ENCODE peak calls at places on chromosome 16, in four cellular contexts. P, L, I and S are unnamed samples.

GRCh38 chr16:49608801-49609200 is 235.2 kb downstream of the C16orf78 start:
- DNase-seq in P (no peak), L (peak), I (peak), S (no peak)

GRCh38 chr16:4113358-4114256 is 2.6 kb downstream of the ADCY9 start:
- DNase-seq in I (no peak), L (no peak), P (no peak), S (no peak)

GRCh38 chr16:2277466-2278271 is 9.7 kb upstream of the RNPS1 start:
- DNase-seq in I (no peak), L (no peak), P (no peak), S (no peak)

GRCh38 chr16:87724490-87725291 is 41.1 kb downstream of the KLHDC4 start:
- DNase-seq in I (no peak), L (no peak), P (no peak), S (no peak)

GRCh38 chr16:46728804-46729203 is 19.3 kb downstream of the MYLK3 start:
- DNase-seq in I (no peak), L (no peak), P (no peak), S (no peak)

GRCh38 chr16:87160218-87160617 is 157.0 kb downstream of the C16orf95 start:
- DNase-seq in I (no peak), L (no peak), P (no peak), S (peak)

GRCh38 chr16:22874394-22874793 is 60.4 kb downstream of the HS3ST2 start:
- DNase-seq in I (no peak), L (no peak), P (no peak), S (no peak)

GRCh38 chr16:51994597-51994996 is 552.3 kb downstream of the TOX3 start:
- DNase-seq in I (peak), L (no peak), P (no peak), S (peak)

GRCh38 chr16:70158261-70158939 is 15.2 kb upstream of the CLEC18C start:
- DNase-seq in L (no peak), P (no peak), I (peak), S (no peak)

GRCh38 chr16:51134269-51134812 is 16.7 kb downstream of the SALL1 start:
- DNase-seq in L (no peak), I (no peak), P (no peak), S (no peak)

GRCh38 chr16:86566601-86566965 is at the start of gene FOXC2:
- DNase-seq in P (peak), I (peak), L (no peak), S (peak)

GRCh38 chr16:57807968-57808528 is 5.8 kb upstream of the KIFC3 start:
- DNase-seq in L (peak), I (peak), P (peak), S (peak)

GRCh38 chr16:69340095-69340644 is 598 bp downstream of the NIP7 start:
- DNase-seq in L (no peak), P (no peak), I (no peak), S (no peak)

GRCh38 chr16:53546988-53547391 is 44.0 kb upstream of the AKTIP start:
- DNase-seq in P (no peak), I (peak), L (peak), S (no peak)

GRCh38 chr16:28042856-28043255 is 20.7 kb downstream of the GSG1L start:
- DNase-seq in L (no peak), P (no peak), I (no peak), S (no peak)

GRCh38 chr16:72666267-72666666 is 381.7 kb downstream of the ZFHX3 start:
- DNase-seq in L (no peak), I (no peak), P (no peak), S (no peak)

GRCh38 chr16:74296120-74296464 is 522 bp upstream of the PSMD7 start:
- DNase-seq in I (no peak), L (no peak), P (no peak), S (no peak)

GRCh38 chr16:65788434-65789147 is 577.9 kb upstream of the CDH5 start:
- DNase-seq in I (no peak), L (no peak), P (no peak), S (no peak)

GRCh38 chr16:72927199-72928088 is 120.5 kb downstream of the ZFHX3 start:
- DNase-seq in P (no peak), L (no peak), I (peak), S (no peak)

GRCh38 chr16:1280783-1281182 is 24.9 kb downstream of the TPSD1 start:
- DNase-seq in L (no peak), I (no peak), P (no peak), S (no peak)

GRCh38 chr16:65833171-65833871 is 533.2 kb upstream of the CDH5 start:
- DNase-seq in P (no peak), I (no peak), L (no peak), S (no peak)

GRCh38 chr16:49350265-49351103 is 23.1 kb upstream of the C16orf78 start:
- DNase-seq in I (peak), P (peak), L (peak), S (peak)

GRCh38 chr16:75687361-75687760 is 10.6 kb upstream of the CPHXL2 start:
- DNase-seq in P (no peak), I (no peak), L (no peak), S (no peak)

GRCh38 chr16:3115561-3115960 is 3.2 kb downstream of the ZNF205 start:
- DNase-seq in P (no peak), L (no peak), I (no peak), S (no peak)

GRCh38 chr16:85176541-85177447 is 64.5 kb upstream of the CIBAR2 start:
- DNase-seq in L (no peak), P (no peak), I (no peak), S (no peak)

DNA sequence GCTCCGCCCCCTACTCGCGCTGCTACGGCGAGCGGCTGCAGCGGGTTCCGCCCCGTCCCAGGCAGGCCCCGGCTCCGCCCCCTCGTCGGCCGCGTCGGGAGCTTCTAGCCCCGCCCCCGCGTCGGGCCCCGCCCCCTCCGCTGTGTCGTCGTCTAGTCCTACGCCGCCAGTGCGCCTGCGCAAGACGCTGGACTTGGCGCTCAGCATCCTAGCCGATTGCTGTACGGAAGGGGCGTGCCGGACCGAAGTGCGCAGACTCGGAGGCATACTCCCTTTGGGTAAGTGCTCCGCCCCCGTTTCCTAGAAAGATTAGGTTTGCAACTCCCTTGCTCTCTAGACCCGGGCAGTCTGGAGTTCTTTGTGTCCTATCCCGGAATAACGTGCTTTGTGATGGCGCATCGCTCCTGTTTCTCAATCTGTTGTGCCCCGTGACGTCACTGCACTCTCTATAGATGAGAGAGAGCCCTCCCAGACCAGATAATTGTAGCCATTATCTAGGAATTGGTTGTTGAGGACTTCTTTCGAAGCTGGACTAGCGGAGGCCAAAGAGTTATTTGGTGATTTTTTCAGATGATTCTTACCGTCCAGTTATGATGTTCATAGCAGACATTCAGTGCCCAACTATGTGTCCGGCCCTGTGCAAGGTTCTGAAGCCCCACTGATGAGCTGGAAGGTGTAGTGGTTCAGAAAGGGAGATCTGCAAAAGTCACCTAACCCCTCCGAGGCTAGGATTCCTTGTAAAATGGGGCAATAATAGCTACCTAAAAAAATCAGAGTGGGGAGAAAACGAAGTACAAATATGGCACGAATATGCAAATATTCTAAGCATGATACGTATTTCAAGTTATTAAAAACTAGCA is 651 bp downstream of the ARMC5 start:
- DNase-seq in I (peak), L (peak), P (peak), S (peak)
- TF ChIP-seq POLR2A in I (peak), L (peak), P (peak), S (no peak)

GRCh38 chr16:81784042-81784785 is 5.1 kb downstream of the PLCG2 start:
- DNase-seq in I (no peak), P (no peak), L (no peak), S (no peak)
- TF ChIP-seq POLR2A in I (no peak), P (no peak), L (no peak), S (no peak)

GRCh38 chr16:59356709-59357108 is 622.6 kb upstream of the GOT2 start:
- DNase-seq in I (peak), P (no peak), L (no peak), S (no peak)
- TF ChIP-seq POLR2A in I (no peak), P (no peak), L (no peak), S (no peak)

GRCh38 chr16:18984425-18985005 is 781 bp downstream of the TMC7 start:
- DNase-seq in P (no peak), L (no peak), I (peak), S (no peak)
- TF ChIP-seq POLR2A in P (no peak), L (no peak), I (no peak), S (no peak)

GRCh38 chr16:89397331-89397861 is 93.0 kb downstream of the ANKRD11 start:
- DNase-seq in L (no peak), I (no peak), P (no peak), S (no peak)
- TF ChIP-seq POLR2A in L (no peak), I (no peak), P (no peak), S (no peak)

GRCh38 chr16:67246945-67247697 is at the start of gene FHOD1:
- DNase-seq in P (peak), L (peak), I (peak), S (peak)

GRCh38 chr16:67245674-67246080 is 1.6 kb downstream of the FHOD1 start:
- DNase-seq in P (no peak), L (no peak), I (no peak), S (no peak)

GRCh38 chr16:67247698-67248400 is 568 bp upstream of the FHOD1 start:
- DNase-seq in I (no peak), P (no peak), L (no peak), S (no peak)

GRCh38 chr16:67245189-67245585 is 2.1 kb downstream of the FHOD1 start:
- DNase-seq in P (no peak), I (no peak), L (no peak), S (peak)

DNA sequence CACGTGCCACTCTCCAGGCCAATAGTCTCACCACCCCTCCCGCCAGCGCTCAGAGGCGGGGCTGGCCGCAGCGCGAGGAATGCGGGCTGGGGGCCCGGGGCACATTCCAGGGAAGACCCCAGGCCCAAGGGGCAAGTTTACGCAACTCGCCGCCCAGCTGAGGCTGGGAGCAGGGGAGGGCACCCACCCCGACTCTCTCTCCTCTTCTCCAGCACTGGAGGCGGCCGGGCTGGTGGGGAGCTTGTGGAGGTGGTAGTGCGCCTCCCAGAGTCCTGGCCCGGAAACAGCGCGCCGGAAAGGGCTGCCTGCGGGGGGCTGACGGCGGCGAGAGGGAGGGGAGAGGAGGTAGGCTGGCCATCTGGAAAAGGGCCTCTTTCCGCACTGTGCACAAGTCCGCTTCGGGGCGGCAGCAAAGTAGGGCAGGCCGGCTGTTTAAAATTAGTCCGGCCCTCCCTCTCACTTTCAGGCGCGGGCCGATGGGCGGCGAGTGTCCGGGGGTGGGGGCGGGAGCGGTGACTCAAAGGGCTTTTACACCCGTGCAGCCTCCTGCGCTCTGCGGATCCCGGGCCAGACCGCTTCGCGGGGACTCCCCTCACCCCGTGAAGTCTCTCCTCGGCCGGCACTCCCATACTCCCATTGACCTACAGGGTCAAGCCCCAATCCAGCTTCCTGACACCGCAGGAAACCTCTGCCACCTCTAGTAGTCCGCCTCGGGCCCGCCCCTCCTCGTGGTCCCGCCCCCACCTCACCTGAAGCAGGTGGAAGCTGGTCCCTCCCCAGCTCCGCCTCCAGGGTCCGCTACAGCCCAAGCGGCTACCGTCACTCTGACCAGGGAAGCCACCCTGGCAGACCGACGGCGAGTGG is 968 bp downstream of the FHOD1 start:
- DNase-seq in I (peak), P (peak), L (peak), S (peak)
- TF ChIP-seq POLR2A in I (peak), P (peak), L (no peak), S (no peak)

GRCh38 chr16:79146-80054 is 1.4 kb downstream of the MPG start:
- DNase-seq in P (no peak), L (no peak), I (no peak), S (no peak)
- TF ChIP-seq POLR2A in P (no peak), L (no peak), I (no peak), S (no peak)

GRCh38 chr16:21300309-21301167 is 22.4 kb upstream of the CRYM start:
- DNase-seq in P (peak), L (peak), I (peak), S (peak)
- TF ChIP-seq POLR2A in P (peak), L (peak), I (peak), S (peak)